ENCODE peak calls at places on chromosomes 4 and X, in four cellular contexts. A is fibroblast of lung, K is endodermal cell, J is tibial artery. S is an unnamed sample.

GRCh38 chr4:128130621-128131020 is 69.5 kb downstream of the LARP1B start:
- DNase-seq in A (peak; percentile 66), K (no peak), J (no peak), S (no peak)

GRCh38 chr4:14165253-14165942 is 537.9 kb upstream of the BOD1L1 start:
- DNase-seq in J (peak; percentile 29), K (no peak), A (no peak), S (no peak)

GRCh38 chr4:118762753-118763477 is 73.0 kb downstream of the SEC24D start:
- DNase-seq in A (peak; percentile 68), K (no peak), J (no peak), S (no peak)

GRCh38 chr4:94577136-94577535 is 125.4 kb downstream of the PDLIM5 start:
- DNase-seq in K (peak; percentile 82), J (peak; percentile 53), A (peak; percentile 88), S (peak; percentile 19)

GRCh38 chr4:133969202-133969873 is 232.3 kb downstream of the PABPC4L start:
- DNase-seq in K (no peak), A (peak; percentile 80), J (peak; percentile 22), S (no peak)

GRCh38 chr4:143482753-143483362 is 30.6 kb upstream of the SMARCA5 start:
- DNase-seq in J (no peak), A (peak; percentile 47), K (no peak), S (peak; percentile 3)

GRCh38 chr4:28682872-28683271 is 1822.2 kb downstream of the STIM2 start:
- DNase-seq in A (no peak), K (no peak), J (no peak), S (peak; percentile 3)

GRCh38 chrX:11564546-11564945 is 101.2 kb downstream of the ARHGAP6 start:
- DNase-seq in K (no peak), J (no peak), A (no peak), S (no peak)

GRCh38 chr4:153018031-153018430 is 81.9 kb downstream of the FHDC1 start:
- DNase-seq in J (no peak), K (no peak), A (no peak), S (no peak)

GRCh38 chr4:149347139-149347538 is 468.5 kb downstream of the IQCM start:
- DNase-seq in J (no peak), A (peak; percentile 35), K (no peak), S (peak; percentile 1)

GRCh38 chr4:69038582-69038981 is 57.7 kb upstream of the UGT2B7 start:
- DNase-seq in J (no peak), A (peak; percentile 10), K (no peak), S (no peak)

GRCh38 chrX:7448123-7448522 is 300.2 kb upstream of the PUDP start:
- DNase-seq in J (no peak), A (no peak), K (no peak), S (no peak)

DNA sequence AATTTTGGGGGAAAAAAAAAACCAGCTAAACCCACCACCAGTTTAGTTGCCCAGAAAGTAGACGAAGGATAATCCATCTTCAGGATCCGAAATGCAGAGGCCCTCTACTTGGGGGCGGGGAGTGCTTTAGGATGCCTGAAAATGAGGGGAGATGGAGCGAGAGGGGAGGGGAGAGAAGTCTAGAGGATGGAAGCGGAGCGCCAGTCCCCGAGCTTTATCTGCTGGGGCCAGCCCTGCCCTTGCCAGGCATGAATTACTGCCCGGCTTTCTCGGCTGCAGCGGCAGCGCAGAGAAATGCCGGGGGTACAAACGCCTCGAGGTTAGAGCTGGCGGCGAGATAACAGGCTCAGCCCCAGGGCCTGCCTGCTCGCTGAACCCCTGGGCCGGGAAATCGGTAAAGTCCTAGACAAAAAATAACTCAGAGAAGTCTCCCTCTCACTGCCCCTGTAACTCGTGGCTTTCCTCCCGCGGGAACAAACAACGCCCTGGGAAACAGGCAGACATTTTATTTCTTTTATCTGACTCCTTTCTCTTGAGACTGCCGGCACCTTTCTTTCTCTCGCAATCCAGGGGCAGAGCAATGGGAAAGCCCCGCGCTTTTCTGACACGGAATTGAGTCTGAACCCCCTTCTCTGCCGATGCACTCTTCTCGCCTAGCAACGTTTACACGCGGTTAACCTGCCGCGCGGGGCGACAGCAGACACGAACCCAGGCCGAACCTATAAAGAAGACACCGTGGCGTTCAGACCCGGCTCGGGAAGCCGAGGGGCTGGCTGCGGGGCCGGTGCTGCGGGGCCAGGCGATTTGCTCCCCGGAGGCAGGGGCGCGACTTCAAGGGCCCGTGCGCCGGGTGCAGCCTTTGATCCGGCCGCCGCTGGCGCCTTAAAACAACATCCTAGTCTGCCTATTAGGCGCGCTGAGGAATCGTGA is 3.1 kb upstream of the MSX1 start:
- DNase-seq in K (peak; percentile 84), J (no peak), A (no peak), S (peak; percentile 83)
- H3K27me3 ChIP-seq in K (peaks cover 97% of the 10 kb centered on the region), J (peaks cover 3% of the 10 kb centered on the region), A (peaks cover 15% of the 10 kb centered on the region), S (peaks cover 97% of the 10 kb centered on the region)

GRCh38 chrX:107827137-107827831 is 1.6 kb downstream of the MID2 start:
- DNase-seq in A (no peak), J (no peak), K (no peak), S (no peak)

GRCh38 chrX:107829880-107830279 is 4.2 kb downstream of the MID2 start:
- DNase-seq in K (no peak), A (no peak), J (no peak), S (no peak)

GRCh38 chrX:107826286-107827136 is 845 bp downstream of the MID2 start:
- DNase-seq in A (peak; percentile 52), K (peak; percentile 78), J (no peak), S (peak; percentile 82)

GRCh38 chrX:107825698-107826285 is at the start of gene MID2:
- DNase-seq in K (peak; percentile 87), J (peak; percentile 56), A (peak; percentile 55), S (peak; percentile 80)

DNA sequence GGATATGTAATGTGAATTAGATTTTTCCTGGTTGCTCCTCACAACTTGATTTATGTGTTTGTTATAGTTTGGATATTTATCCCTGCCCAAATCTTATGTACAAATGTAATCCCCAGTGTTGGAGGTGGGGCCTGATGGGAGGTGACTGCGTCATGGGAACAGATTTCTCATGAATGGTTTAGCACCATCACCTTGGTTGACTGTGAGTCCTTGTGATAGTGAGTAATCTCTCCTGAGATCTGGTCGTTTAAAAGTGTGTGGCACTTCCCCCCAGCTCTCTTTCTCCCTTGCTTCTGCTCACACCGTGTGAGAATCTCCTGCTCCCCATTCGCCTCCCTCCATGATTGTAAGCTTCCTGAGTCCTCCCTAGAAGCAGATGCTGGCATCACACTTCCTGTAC is 2.2 kb downstream of the MID2 start:
- DNase-seq in K (no peak), J (no peak), A (no peak), S (no peak)
- H3K27me3 ChIP-seq in K (peaks cover 27% of the 10 kb centered on the region), J (no peaks in the 10 kb centered on the region), A (no peaks in the 10 kb centered on the region), S (peaks cover 36% of the 10 kb centered on the region)

GRCh38 chrX:25006586-25007058 is 9.1 kb downstream of the ARX start:
- DNase-seq in A (no peak), J (no peak), K (no peak), S (peak; percentile 57)
- H3K27me3 ChIP-seq in A (peaks cover 56% of the 10 kb centered on the region), J (no peaks in the 10 kb centered on the region), K (peaks cover 98% of the 10 kb centered on the region), S (peaks cover 99% of the 10 kb centered on the region)

GRCh38 chrX:72306851-72307645 is 1.3 kb upstream of the CITED1 start:
- DNase-seq in A (peak; percentile 73), J (peak; percentile 49), K (peak; percentile 83), S (peak; percentile 75)

GRCh38 chrX:72307646-72308051 is 1.9 kb upstream of the CITED1 start:
- DNase-seq in K (no peak), J (no peak), A (no peak), S (no peak)

GRCh38 chrX:72305286-72306084 is at the start of gene CITED1:
- DNase-seq in A (peak; percentile 2), K (peak; percentile 82), J (no peak), S (peak; percentile 69)

GRCh38 chrX:72304877-72305276 is 837 bp downstream of the CITED1 start:
- DNase-seq in A (no peak), J (no peak), K (peak; percentile 57), S (peak; percentile 75)

GRCh38 chrX:72306085-72306801 is 529 bp upstream of the CITED1 start:
- DNase-seq in A (peak; percentile 6), J (no peak), K (peak; percentile 53), S (peak; percentile 69)
- H3K27me3 ChIP-seq in A (peaks cover 68% of the 10 kb centered on the region), J (no peaks in the 10 kb centered on the region), K (peaks cover 87% of the 10 kb centered on the region), S (peaks cover 83% of the 10 kb centered on the region)

GRCh38 chr4:6551660-6552059 is 23.3 kb upstream of the MAN2B2 start:
- DNase-seq in J (no peak), A (no peak), K (no peak), S (no peak)
- H3K27me3 ChIP-seq in J (no peaks in the 10 kb centered on the region), A (peaks cover 5% of the 10 kb centered on the region), K (peaks cover 24% of the 10 kb centered on the region), S (no peaks in the 10 kb centered on the region)

DNA sequence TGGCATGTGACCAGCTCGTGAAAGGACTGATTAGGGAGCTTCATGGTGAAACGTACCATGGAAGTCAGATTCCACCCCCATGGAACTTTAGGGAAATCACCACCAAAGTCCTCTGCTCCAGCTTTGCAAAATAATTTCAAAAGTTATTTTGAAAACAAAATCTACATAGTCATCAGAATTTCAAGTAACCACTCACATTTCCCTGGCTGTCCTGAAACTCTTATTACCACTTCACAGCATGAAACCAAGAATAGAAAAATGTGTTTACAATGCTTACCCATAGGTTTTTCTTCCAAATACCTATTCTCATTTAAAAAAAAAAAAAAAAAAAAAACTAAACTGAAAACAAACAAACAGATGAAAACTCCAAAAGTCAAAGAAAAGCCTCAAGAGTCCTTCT is 198.7 kb downstream of the PDGFRA start:
- DNase-seq in A (no peak), J (no peak), K (no peak), S (no peak)
- H3K27me3 ChIP-seq in A (no peaks in the 10 kb centered on the region), J (no peaks in the 10 kb centered on the region), K (no peaks in the 10 kb centered on the region), S (no peaks in the 10 kb centered on the region)

GRCh38 chrX:133939655-133940054 is 45.7 kb downstream of the GPC3 start:
- DNase-seq in J (no peak), K (no peak), A (no peak), S (no peak)
- H3K27me3 ChIP-seq in J (no peaks in the 10 kb centered on the region), K (no peaks in the 10 kb centered on the region), A (no peaks in the 10 kb centered on the region), S (no peaks in the 10 kb centered on the region)

DNA sequence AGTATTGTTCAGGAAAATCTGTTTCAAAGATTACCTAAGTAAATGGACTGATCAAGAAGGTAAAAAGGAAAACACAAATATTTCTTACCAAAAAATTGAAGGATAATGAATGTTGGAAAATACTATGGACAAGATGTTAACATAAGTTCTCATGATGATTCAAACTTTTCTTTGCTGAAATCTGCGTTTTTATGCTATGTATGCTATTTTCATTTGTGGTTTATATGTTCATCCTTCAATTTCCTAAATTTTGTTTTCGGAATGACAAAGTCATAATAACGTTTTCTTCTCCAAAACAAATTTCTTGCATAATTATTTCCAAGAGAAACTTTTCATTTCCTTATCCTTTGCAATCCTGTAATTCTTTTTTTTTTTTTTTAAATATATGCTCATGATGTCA is 7.8 kb downstream of the PF4V1 start:
- DNase-seq in J (no peak), A (no peak), K (no peak), S (no peak)
- H3K27me3 ChIP-seq in J (no peaks in the 10 kb centered on the region), A (no peaks in the 10 kb centered on the region), K (no peaks in the 10 kb centered on the region), S (no peaks in the 10 kb centered on the region)

DNA sequence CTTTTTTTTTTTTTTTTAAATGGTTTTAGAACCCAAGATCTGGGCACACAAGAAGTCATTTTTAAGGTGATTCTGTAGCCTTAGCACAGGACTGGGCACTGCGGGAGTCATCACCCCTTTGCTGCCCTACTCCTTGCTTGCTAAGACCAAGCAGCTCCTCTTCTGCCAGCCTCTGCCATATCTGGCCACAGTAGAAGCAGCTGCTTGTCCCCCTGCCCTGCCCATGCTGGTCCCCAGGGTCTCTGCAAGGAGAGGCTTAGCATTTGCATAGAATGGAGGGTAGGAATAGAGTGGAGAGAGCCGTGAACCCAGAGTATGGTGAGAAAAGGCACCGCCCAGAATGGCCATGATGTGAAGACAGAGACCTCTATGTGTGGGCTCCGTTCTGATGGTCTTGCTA is 109.3 kb downstream of the ADRA2C start:
- DNase-seq in A (no peak), J (no peak), K (peak; percentile 48), S (peak; percentile 17)
- H3K27me3 ChIP-seq in A (peaks cover 32% of the 10 kb centered on the region), J (no peaks in the 10 kb centered on the region), K (peaks cover 34% of the 10 kb centered on the region), S (peaks cover 38% of the 10 kb centered on the region)

S was measured in H7.